ENCODE peak calls at places on chromosomes 1 and 21, in eight cellular contexts. One of them, this sample, is unnamed.

GRCh38 chr1:114676115-114676514 is 6.3 kb upstream of the DENND2C start:
- DNase-seq in NCI-H345: no peak
- DNase-seq in KG1: no peak
- DNase-seq in iris pigment epithelial cell: no peak
- DNase-seq in iPS-NIHi11: no peak
- DNase-seq in head of caudate nucleus: no peak
- DNase-seq in heart right ventricle: no peak
- DNase-seq in ureter: no peak
- DNase-seq in this sample: no peak

GRCh38 chr1:13799502-13800283 is 99.7 kb downstream of the PRDM2 start:
- DNase-seq in NCI-H345: no peak
- DNase-seq in KG1: no peak
- DNase-seq in iris pigment epithelial cell: no peak
- DNase-seq in iPS-NIHi11: no peak
- DNase-seq in head of caudate nucleus: no peak
- DNase-seq in heart right ventricle: no peak
- DNase-seq in ureter: no peak
- DNase-seq in this sample: no peak

GRCh38 chr1:76640092-76640491 is 227.2 kb upstream of the ST6GALNAC5 start:
- DNase-seq in NCI-H345: no peak
- DNase-seq in KG1: no peak
- DNase-seq in iris pigment epithelial cell: peak
- DNase-seq in iPS-NIHi11: no peak
- DNase-seq in head of caudate nucleus: no peak
- DNase-seq in heart right ventricle: no peak
- DNase-seq in ureter: no peak
- DNase-seq in this sample: no peak

GRCh38 chr1:2300851-2301606 is 72.9 kb downstream of the SKI start:
- DNase-seq in NCI-H345: no peak
- DNase-seq in KG1: peak
- DNase-seq in iris pigment epithelial cell: peak
- DNase-seq in iPS-NIHi11: no peak
- DNase-seq in head of caudate nucleus: peak
- DNase-seq in heart right ventricle: peak
- DNase-seq in ureter: peak
- DNase-seq in this sample: no peak

GRCh38 chr1:153614189-153614900 is 1.4 kb upstream of the S100A16 start:
- DNase-seq in NCI-H345: no peak
- DNase-seq in KG1: no peak
- DNase-seq in iris pigment epithelial cell: no peak
- DNase-seq in iPS-NIHi11: no peak
- DNase-seq in head of caudate nucleus: no peak
- DNase-seq in heart right ventricle: no peak
- DNase-seq in ureter: no peak
- DNase-seq in this sample: no peak

GRCh38 chr1:160748182-160748876 is 9.3 kb downstream of the SLAMF7 start:
- DNase-seq in NCI-H345: no peak
- DNase-seq in KG1: no peak
- DNase-seq in iris pigment epithelial cell: peak
- DNase-seq in iPS-NIHi11: peak
- DNase-seq in head of caudate nucleus: no peak
- DNase-seq in heart right ventricle: no peak
- DNase-seq in ureter: no peak
- DNase-seq in this sample: no peak

GRCh38 chr21:36847189-36847588 is 119.3 kb downstream of the HLCS start:
- DNase-seq in NCI-H345: no peak
- DNase-seq in KG1: no peak
- DNase-seq in iris pigment epithelial cell: peak
- DNase-seq in iPS-NIHi11: no peak
- DNase-seq in head of caudate nucleus: no peak
- DNase-seq in heart right ventricle: no peak
- DNase-seq in ureter: no peak
- DNase-seq in this sample: no peak

GRCh38 chr1:61079898-61080336 is 2.4 kb upstream of the NFIA start:
- DNase-seq in NCI-H345: peak
- DNase-seq in KG1: no peak
- DNase-seq in iris pigment epithelial cell: peak
- DNase-seq in iPS-NIHi11: peak
- DNase-seq in head of caudate nucleus: peak
- DNase-seq in heart right ventricle: peak
- DNase-seq in ureter: peak
- DNase-seq in this sample: no peak

GRCh38 chr1:98157524-98158293 is 236.9 kb upstream of the DPYD start:
- DNase-seq in NCI-H345: no peak
- DNase-seq in KG1: no peak
- DNase-seq in iris pigment epithelial cell: peak
- DNase-seq in iPS-NIHi11: no peak
- DNase-seq in head of caudate nucleus: no peak
- DNase-seq in heart right ventricle: no peak
- DNase-seq in ureter: no peak
- DNase-seq in this sample: no peak

GRCh38 chr1:15154480-15155036 is 1.0 kb downstream of the TMEM51 start:
- DNase-seq in NCI-H345: no peak
- DNase-seq in KG1: no peak
- DNase-seq in iris pigment epithelial cell: peak
- DNase-seq in iPS-NIHi11: peak
- DNase-seq in head of caudate nucleus: no peak
- DNase-seq in heart right ventricle: peak
- DNase-seq in ureter: peak
- DNase-seq in this sample: no peak

GRCh38 chr1:214518387-214518786 is 33.0 kb downstream of the PTPN14 start:
- DNase-seq in NCI-H345: no peak
- DNase-seq in KG1: no peak
- DNase-seq in iris pigment epithelial cell: peak
- DNase-seq in iPS-NIHi11: no peak
- DNase-seq in head of caudate nucleus: no peak
- DNase-seq in heart right ventricle: no peak
- DNase-seq in ureter: no peak
- DNase-seq in this sample: no peak

GRCh38 chr1:185512442-185512841 is 195.4 kb upstream of the IVNS1ABP start:
- DNase-seq in NCI-H345: no peak
- DNase-seq in KG1: no peak
- DNase-seq in iris pigment epithelial cell: no peak
- DNase-seq in iPS-NIHi11: no peak
- DNase-seq in head of caudate nucleus: no peak
- DNase-seq in heart right ventricle: no peak
- DNase-seq in ureter: no peak
- DNase-seq in this sample: no peak

GRCh38 chr1:19452221-19452663 is 33.1 kb downstream of the CAPZB start:
- DNase-seq in NCI-H345: no peak
- DNase-seq in KG1: no peak
- DNase-seq in iris pigment epithelial cell: peak
- DNase-seq in iPS-NIHi11: no peak
- DNase-seq in head of caudate nucleus: no peak
- DNase-seq in heart right ventricle: peak
- DNase-seq in ureter: peak
- DNase-seq in this sample: no peak

GRCh38 chr1:243713470-243714186 is 136.4 kb downstream of the AKT3 start:
- DNase-seq in NCI-H345: peak
- DNase-seq in KG1: no peak
- DNase-seq in iris pigment epithelial cell: no peak
- DNase-seq in iPS-NIHi11: no peak
- DNase-seq in head of caudate nucleus: peak
- DNase-seq in heart right ventricle: no peak
- DNase-seq in ureter: no peak
- DNase-seq in this sample: peak

GRCh38 chr1:224170748-224171478 is 12.1 kb upstream of the DEGS1 start:
- DNase-seq in NCI-H345: no peak
- DNase-seq in KG1: peak
- DNase-seq in iris pigment epithelial cell: peak
- DNase-seq in iPS-NIHi11: peak
- DNase-seq in head of caudate nucleus: no peak
- DNase-seq in heart right ventricle: no peak
- DNase-seq in ureter: no peak
- DNase-seq in this sample: no peak

GRCh38 chr21:18899261-18899660 is 495.7 kb upstream of the TMPRSS15 start:
- DNase-seq in NCI-H345: no peak
- DNase-seq in KG1: no peak
- DNase-seq in iris pigment epithelial cell: no peak
- DNase-seq in iPS-NIHi11: no peak
- DNase-seq in head of caudate nucleus: no peak
- DNase-seq in heart right ventricle: no peak
- DNase-seq in ureter: no peak
- DNase-seq in this sample: no peak

GRCh38 chr1:3009021-3009420 is 12.2 kb upstream of the ACTRT2 start:
- DNase-seq in NCI-H345: no peak
- DNase-seq in KG1: no peak
- DNase-seq in iris pigment epithelial cell: no peak
- DNase-seq in iPS-NIHi11: no peak
- DNase-seq in head of caudate nucleus: no peak
- DNase-seq in heart right ventricle: no peak
- DNase-seq in ureter: no peak
- DNase-seq in this sample: no peak

GRCh38 chr21:31363720-31364119 is 19.7 kb upstream of the TIAM1 start:
- DNase-seq in NCI-H345: no peak
- DNase-seq in KG1: peak
- DNase-seq in iris pigment epithelial cell: no peak
- DNase-seq in iPS-NIHi11: no peak
- DNase-seq in head of caudate nucleus: no peak
- DNase-seq in heart right ventricle: no peak
- DNase-seq in ureter: no peak
- DNase-seq in this sample: no peak

GRCh38 chr1:113488576-113489177 is 98.4 kb downstream of the MAGI3 start:
- DNase-seq in NCI-H345: no peak
- DNase-seq in KG1: no peak
- DNase-seq in iris pigment epithelial cell: peak
- DNase-seq in iPS-NIHi11: peak
- DNase-seq in head of caudate nucleus: no peak
- DNase-seq in heart right ventricle: no peak
- DNase-seq in ureter: no peak
- DNase-seq in this sample: no peak